ENCODE peak calls at places on chromosomes 13 and 19, in ten cellular contexts. One of them, this sample, is unnamed.

GRCh38 chr19:12937243-12938053 is 961 bp upstream of the CALR start:
- DNase-seq in progenitor cell of endocrine pancreas: no peak
- DNase-seq in fibroblast of pulmonary artery: no peak
- DNase-seq in uterus: no peak
- DNase-seq in AG04450: no peak
- DNase-seq in dorsolateral prefrontal cortex: no peak
- DNase-seq in B cell: peak; percentile 50
- DNase-seq in fibroblast of the aortic adventitia: no peak
- DNase-seq in PC-3: peak; percentile 52
- DNase-seq in hepatocyte: peak; percentile 60
- DNase-seq in this sample: no peak

GRCh38 chr19:29535432-29535831 is 9.6 kb downstream of the VSTM2B start:
- DNase-seq in progenitor cell of endocrine pancreas: no peak
- DNase-seq in fibroblast of pulmonary artery: no peak
- DNase-seq in uterus: no peak
- DNase-seq in AG04450: no peak
- DNase-seq in dorsolateral prefrontal cortex: peak; percentile 36
- DNase-seq in B cell: no peak
- DNase-seq in fibroblast of the aortic adventitia: no peak
- DNase-seq in PC-3: no peak
- DNase-seq in hepatocyte: no peak
- DNase-seq in this sample: no peak

GRCh38 chr13:111436446-111436845 is 116.0 kb downstream of the TEX29 start:
- DNase-seq in progenitor cell of endocrine pancreas: no peak
- DNase-seq in fibroblast of pulmonary artery: no peak
- DNase-seq in uterus: no peak
- DNase-seq in AG04450: no peak
- DNase-seq in dorsolateral prefrontal cortex: no peak
- DNase-seq in B cell: no peak
- DNase-seq in fibroblast of the aortic adventitia: no peak
- DNase-seq in PC-3: no peak
- DNase-seq in hepatocyte: no peak
- DNase-seq in this sample: no peak

GRCh38 chr19:12884926-12885748 is 1.9 kb downstream of the KLF1 start:
- DNase-seq in progenitor cell of endocrine pancreas: peak; percentile 79
- DNase-seq in fibroblast of pulmonary artery: peak; percentile 60
- DNase-seq in uterus: no peak
- DNase-seq in AG04450: no peak
- DNase-seq in dorsolateral prefrontal cortex: peak; percentile 75
- DNase-seq in B cell: peak; percentile 87
- DNase-seq in fibroblast of the aortic adventitia: peak; percentile 22
- DNase-seq in PC-3: peak; percentile 70
- DNase-seq in hepatocyte: peak; percentile 91
- DNase-seq in this sample: peak; percentile 80

GRCh38 chr19:52626915-52627314 is 11.2 kb downstream of the ZNF83 start:
- DNase-seq in progenitor cell of endocrine pancreas: no peak
- DNase-seq in fibroblast of pulmonary artery: no peak
- DNase-seq in uterus: no peak
- DNase-seq in AG04450: no peak
- DNase-seq in dorsolateral prefrontal cortex: no peak
- DNase-seq in B cell: no peak
- DNase-seq in fibroblast of the aortic adventitia: no peak
- DNase-seq in PC-3: no peak
- DNase-seq in hepatocyte: no peak
- DNase-seq in this sample: no peak

GRCh38 chr19:19514215-19514633 is 1.1 kb downstream of the TSSK6 start:
- DNase-seq in progenitor cell of endocrine pancreas: no peak
- DNase-seq in fibroblast of pulmonary artery: peak; percentile 69
- DNase-seq in uterus: no peak
- DNase-seq in AG04450: no peak
- DNase-seq in dorsolateral prefrontal cortex: no peak
- DNase-seq in B cell: no peak
- DNase-seq in fibroblast of the aortic adventitia: peak; percentile 58
- DNase-seq in PC-3: no peak
- DNase-seq in hepatocyte: no peak
- DNase-seq in this sample: no peak

GRCh38 chr19:40253611-40254092 is 27.2 kb upstream of the CCNP start:
- DNase-seq in progenitor cell of endocrine pancreas: no peak
- DNase-seq in fibroblast of pulmonary artery: no peak
- DNase-seq in uterus: no peak
- DNase-seq in AG04450: no peak
- DNase-seq in dorsolateral prefrontal cortex: no peak
- DNase-seq in B cell: no peak
- DNase-seq in fibroblast of the aortic adventitia: no peak
- DNase-seq in PC-3: no peak
- DNase-seq in hepatocyte: no peak
- DNase-seq in this sample: no peak

GRCh38 chr13:112657850-112658445 is 31.9 kb upstream of the ATP11A start:
- DNase-seq in progenitor cell of endocrine pancreas: no peak
- DNase-seq in fibroblast of pulmonary artery: peak; percentile 78
- DNase-seq in uterus: peak; percentile 54
- DNase-seq in AG04450: peak; percentile 33
- DNase-seq in dorsolateral prefrontal cortex: peak; percentile 26
- DNase-seq in B cell: no peak
- DNase-seq in fibroblast of the aortic adventitia: peak; percentile 40
- DNase-seq in PC-3: peak; percentile 63
- DNase-seq in hepatocyte: peak; percentile 71
- DNase-seq in this sample: no peak

GRCh38 chr13:40161931-40162330 is 504.5 kb downstream of the FOXO1 start:
- DNase-seq in progenitor cell of endocrine pancreas: no peak
- DNase-seq in fibroblast of pulmonary artery: no peak
- DNase-seq in uterus: no peak
- DNase-seq in AG04450: no peak
- DNase-seq in dorsolateral prefrontal cortex: no peak
- DNase-seq in B cell: no peak
- DNase-seq in fibroblast of the aortic adventitia: no peak
- DNase-seq in PC-3: no peak
- DNase-seq in hepatocyte: no peak
- DNase-seq in this sample: no peak

GRCh38 chr13:25249001-25249543 is 38.2 kb downstream of the MTMR6 start:
- DNase-seq in progenitor cell of endocrine pancreas: no peak
- DNase-seq in fibroblast of pulmonary artery: peak; percentile 43
- DNase-seq in uterus: no peak
- DNase-seq in AG04450: no peak
- DNase-seq in dorsolateral prefrontal cortex: no peak
- DNase-seq in B cell: no peak
- DNase-seq in fibroblast of the aortic adventitia: peak; percentile 37
- DNase-seq in PC-3: peak; percentile 52
- DNase-seq in hepatocyte: peak; percentile 43
- DNase-seq in this sample: peak; percentile 37

GRCh38 chr13:98187155-98187726 is 10.2 kb upstream of the RNF113B start:
- DNase-seq in progenitor cell of endocrine pancreas: no peak
- DNase-seq in fibroblast of pulmonary artery: no peak
- DNase-seq in uterus: no peak
- DNase-seq in AG04450: no peak
- DNase-seq in dorsolateral prefrontal cortex: no peak
- DNase-seq in B cell: no peak
- DNase-seq in fibroblast of the aortic adventitia: no peak
- DNase-seq in PC-3: no peak
- DNase-seq in hepatocyte: no peak
- DNase-seq in this sample: no peak

GRCh38 chr19:28426110-28426901 is 786.6 kb downstream of the UQCRFS1 start:
- DNase-seq in progenitor cell of endocrine pancreas: no peak
- DNase-seq in fibroblast of pulmonary artery: no peak
- DNase-seq in uterus: no peak
- DNase-seq in AG04450: no peak
- DNase-seq in dorsolateral prefrontal cortex: no peak
- DNase-seq in B cell: no peak
- DNase-seq in fibroblast of the aortic adventitia: no peak
- DNase-seq in PC-3: no peak
- DNase-seq in hepatocyte: no peak
- DNase-seq in this sample: no peak

GRCh38 chr19:28424041-28424440 is 788.9 kb downstream of the UQCRFS1 start:
- DNase-seq in progenitor cell of endocrine pancreas: no peak
- DNase-seq in fibroblast of pulmonary artery: no peak
- DNase-seq in uterus: no peak
- DNase-seq in AG04450: no peak
- DNase-seq in dorsolateral prefrontal cortex: no peak
- DNase-seq in B cell: no peak
- DNase-seq in fibroblast of the aortic adventitia: peak; percentile 26
- DNase-seq in PC-3: no peak
- DNase-seq in hepatocyte: no peak
- DNase-seq in this sample: no peak

GRCh38 chr19:28425431-28425931 is 787.5 kb downstream of the UQCRFS1 start:
- DNase-seq in progenitor cell of endocrine pancreas: no peak
- DNase-seq in fibroblast of pulmonary artery: peak; percentile 30
- DNase-seq in uterus: no peak
- DNase-seq in AG04450: no peak
- DNase-seq in dorsolateral prefrontal cortex: no peak
- DNase-seq in B cell: no peak
- DNase-seq in fibroblast of the aortic adventitia: peak; percentile 80
- DNase-seq in PC-3: no peak
- DNase-seq in hepatocyte: no peak
- DNase-seq in this sample: no peak

GRCh38 chr19:28422791-28423650 is 789.9 kb downstream of the UQCRFS1 start:
- DNase-seq in progenitor cell of endocrine pancreas: no peak
- DNase-seq in fibroblast of pulmonary artery: no peak
- DNase-seq in uterus: no peak
- DNase-seq in AG04450: no peak
- DNase-seq in dorsolateral prefrontal cortex: no peak
- DNase-seq in B cell: no peak
- DNase-seq in fibroblast of the aortic adventitia: no peak
- DNase-seq in PC-3: no peak
- DNase-seq in hepatocyte: no peak
- DNase-seq in this sample: no peak

GRCh38 chr19:28424662-28425430 is 788.1 kb downstream of the UQCRFS1 start:
- DNase-seq in progenitor cell of endocrine pancreas: no peak
- DNase-seq in fibroblast of pulmonary artery: no peak
- DNase-seq in uterus: peak; percentile 21
- DNase-seq in AG04450: no peak
- DNase-seq in dorsolateral prefrontal cortex: no peak
- DNase-seq in B cell: no peak
- DNase-seq in fibroblast of the aortic adventitia: peak; percentile 51
- DNase-seq in PC-3: no peak
- DNase-seq in hepatocyte: no peak
- DNase-seq in this sample: no peak
- TF ChIP-seq CTCF in progenitor cell of endocrine pancreas: no peak
- TF ChIP-seq CTCF in fibroblast of pulmonary artery: no peak
- TF ChIP-seq CTCF in uterus: no peak
- TF ChIP-seq CTCF in AG04450: no peak
- TF ChIP-seq CTCF in dorsolateral prefrontal cortex: no peak
- TF ChIP-seq CTCF in B cell: no peak
- TF ChIP-seq CTCF in fibroblast of the aortic adventitia: no peak
- TF ChIP-seq CTCF in PC-3: no peak
- TF ChIP-seq CTCF in hepatocyte: no peak
- TF ChIP-seq CTCF in this sample: no peak

DNA sequence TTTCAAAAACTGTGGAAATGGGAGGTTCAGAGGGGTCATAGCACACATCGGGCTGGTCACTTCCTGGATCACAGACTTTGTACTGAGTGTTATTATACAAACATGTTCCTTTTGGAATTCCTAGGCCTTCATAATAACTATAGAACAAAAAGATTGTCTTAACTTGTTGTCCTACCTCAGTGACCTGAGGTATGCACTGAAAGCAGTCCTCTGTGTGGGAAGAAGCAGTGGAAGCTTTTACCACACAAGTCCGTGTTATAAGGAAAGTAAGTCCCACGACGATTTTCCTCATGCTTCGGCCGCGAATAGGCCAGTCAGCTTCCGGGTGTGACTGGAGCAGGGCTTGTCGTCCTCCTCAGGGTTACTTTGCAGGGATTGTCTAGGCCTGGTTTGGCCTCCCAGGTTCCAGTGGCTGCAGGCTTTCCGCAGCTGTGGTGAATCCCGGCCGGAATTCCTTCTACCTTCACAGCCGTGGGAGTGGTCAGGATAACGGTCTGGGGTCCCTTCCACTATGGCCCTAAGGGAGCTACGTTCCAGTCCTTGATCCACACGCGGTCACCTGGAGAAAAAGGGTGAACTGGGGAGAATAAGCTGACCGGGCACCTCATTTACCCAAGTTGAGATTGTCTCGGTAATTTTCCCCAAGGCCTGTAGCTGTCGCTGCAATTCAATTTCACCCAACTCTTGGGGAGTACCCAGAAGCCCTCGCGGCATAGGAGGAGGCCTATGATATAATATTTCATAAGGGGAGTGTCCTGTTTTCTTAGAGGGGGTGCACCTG is 16.0 kb downstream of the NAPSA start:
- DNase-seq in progenitor cell of endocrine pancreas: no peak
- DNase-seq in fibroblast of pulmonary artery: no peak
- DNase-seq in uterus: no peak
- DNase-seq in AG04450: no peak
- DNase-seq in dorsolateral prefrontal cortex: no peak
- DNase-seq in B cell: no peak
- DNase-seq in fibroblast of the aortic adventitia: no peak
- DNase-seq in PC-3: no peak
- DNase-seq in hepatocyte: no peak
- DNase-seq in this sample: no peak
- TF ChIP-seq CTCF in progenitor cell of endocrine pancreas: no peak
- TF ChIP-seq CTCF in fibroblast of pulmonary artery: no peak
- TF ChIP-seq CTCF in uterus: no peak
- TF ChIP-seq CTCF in AG04450: no peak
- TF ChIP-seq CTCF in dorsolateral prefrontal cortex: no peak
- TF ChIP-seq CTCF in B cell: no peak
- TF ChIP-seq CTCF in fibroblast of the aortic adventitia: no peak
- TF ChIP-seq CTCF in PC-3: no peak
- TF ChIP-seq CTCF in hepatocyte: no peak
- TF ChIP-seq CTCF in this sample: no peak

GRCh38 chr13:51960766-51961165 is 50.5 kb downstream of the ATP7B start:
- DNase-seq in progenitor cell of endocrine pancreas: no peak
- DNase-seq in fibroblast of pulmonary artery: no peak
- DNase-seq in uterus: no peak
- DNase-seq in AG04450: no peak
- DNase-seq in dorsolateral prefrontal cortex: no peak
- DNase-seq in B cell: no peak
- DNase-seq in fibroblast of the aortic adventitia: no peak
- DNase-seq in PC-3: no peak
- DNase-seq in hepatocyte: no peak
- DNase-seq in this sample: no peak
- TF ChIP-seq CTCF in progenitor cell of endocrine pancreas: no peak
- TF ChIP-seq CTCF in fibroblast of pulmonary artery: no peak
- TF ChIP-seq CTCF in uterus: no peak
- TF ChIP-seq CTCF in AG04450: no peak
- TF ChIP-seq CTCF in dorsolateral prefrontal cortex: no peak
- TF ChIP-seq CTCF in B cell: no peak
- TF ChIP-seq CTCF in fibroblast of the aortic adventitia: no peak
- TF ChIP-seq CTCF in PC-3: no peak
- TF ChIP-seq CTCF in hepatocyte: no peak
- TF ChIP-seq CTCF in this sample: no peak

DNA sequence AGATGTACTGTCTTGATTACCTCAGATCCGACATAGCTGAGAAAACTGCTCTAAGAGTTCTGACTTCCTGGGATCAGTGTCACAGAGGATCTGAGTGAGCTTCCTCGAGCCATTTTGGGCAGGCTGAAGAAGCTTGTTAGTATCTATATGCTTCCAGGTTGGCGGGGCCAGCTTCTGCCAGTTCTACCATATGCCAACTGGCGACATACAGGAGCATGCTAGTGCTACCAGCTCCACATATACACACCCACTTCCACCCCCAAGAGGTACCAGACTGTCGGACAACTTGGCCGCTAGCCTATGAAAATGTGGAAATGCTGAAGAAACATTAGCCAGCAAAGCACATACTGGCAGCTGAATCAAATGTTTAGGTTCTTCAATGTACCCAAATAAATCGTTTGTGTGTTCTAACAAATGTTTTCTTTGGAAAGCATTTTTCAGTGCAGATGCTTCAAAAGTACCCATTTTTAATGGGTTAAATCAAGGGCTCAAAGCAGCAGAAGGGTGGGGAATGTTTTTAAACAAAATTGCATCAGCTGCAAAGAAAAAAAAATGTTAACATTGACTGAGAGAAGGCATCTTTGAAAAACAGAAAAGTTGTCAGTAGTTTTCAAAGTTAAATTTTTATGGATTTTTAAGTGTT is 163.7 kb downstream of the KLF12 start:
- DNase-seq in progenitor cell of endocrine pancreas: no peak
- DNase-seq in fibroblast of pulmonary artery: no peak
- DNase-seq in uterus: no peak
- DNase-seq in AG04450: no peak
- DNase-seq in dorsolateral prefrontal cortex: peak; percentile 54
- DNase-seq in B cell: no peak
- DNase-seq in fibroblast of the aortic adventitia: peak; percentile 28
- DNase-seq in PC-3: no peak
- DNase-seq in hepatocyte: no peak
- DNase-seq in this sample: no peak
- TF ChIP-seq CTCF in progenitor cell of endocrine pancreas: no peak
- TF ChIP-seq CTCF in fibroblast of pulmonary artery: no peak
- TF ChIP-seq CTCF in uterus: no peak
- TF ChIP-seq CTCF in AG04450: no peak
- TF ChIP-seq CTCF in dorsolateral prefrontal cortex: no peak
- TF ChIP-seq CTCF in B cell: no peak
- TF ChIP-seq CTCF in fibroblast of the aortic adventitia: no peak
- TF ChIP-seq CTCF in PC-3: no peak
- TF ChIP-seq CTCF in hepatocyte: no peak
- TF ChIP-seq CTCF in this sample: no peak

This sample was measured in GM10248.